ENCODE peak calls at places on chromosomes 16 and 17, in ten cellular contexts. U, M, G, A, Q, K, J, F, R and H are unnamed samples.

GRCh38 chr16:57616871-57617270 is 11.6 kb upstream of the ADGRG1 start:
- DNase-seq in U (no peak), J (no peak), G (peak), Q (peak), F (no peak), M (peak), K (no peak), A (no peak), R (no peak), H (no peak)

GRCh38 chr16:48044117-48044516 is 111.7 kb downstream of the ABCC12 start:
- DNase-seq in J (no peak), G (no peak), M (no peak), F (no peak), Q (no peak), U (no peak), A (no peak), R (no peak), K (no peak), H (no peak)

GRCh38 chr17:67629963-67630320 is 87.8 kb upstream of the NOL11 start:
- DNase-seq in F (peak), U (peak), Q (no peak), J (no peak), R (peak), M (no peak), A (peak), K (peak), G (no peak), H (peak)

GRCh38 chr16:66891360-66891759 is 11.0 kb downstream of the PDP2 start:
- DNase-seq in K (no peak), M (no peak), F (no peak), R (no peak), U (no peak), A (no peak), J (no peak), G (no peak), Q (no peak), H (no peak)

GRCh38 chr16:25014500-25015147 is 545 bp downstream of the ARHGAP17 start:
- DNase-seq in G (peak), F (peak), R (peak), U (peak), K (peak), A (no peak), J (peak), M (peak), Q (peak), H (no peak)

GRCh38 chr16:53142823-53143568 is 88.2 kb downstream of the CHD9 start:
- DNase-seq in R (peak), M (no peak), F (no peak), A (peak), Q (no peak), J (no peak), G (no peak), U (no peak), K (no peak), H (peak)

GRCh38 chr17:15414502-15415348 is 52.7 kb downstream of the CDRT4 start:
- DNase-seq in A (no peak), R (no peak), Q (peak), M (no peak), G (peak), U (no peak), K (no peak), F (no peak), J (peak), H (no peak)

GRCh38 chr17:46264456-46265198 is 30.3 kb upstream of the LRRC37A start:
- DNase-seq in Q (no peak), R (peak), A (peak), G (no peak), K (no peak), J (no peak), U (peak), F (no peak), M (peak), H (peak)

GRCh38 chr16:72948238-72948559 is 99.7 kb downstream of the ZFHX3 start:
- DNase-seq in J (no peak), G (no peak), M (no peak), U (no peak), A (no peak), K (no peak), F (no peak), Q (no peak), R (no peak), H (no peak)

GRCh38 chr17:28426081-28426519 is 20.1 kb upstream of the SLC46A1 start:
- DNase-seq in F (no peak), K (no peak), M (no peak), G (peak), J (no peak), R (no peak), A (no peak), Q (no peak), U (no peak), H (no peak)

GRCh38 chr16:66081967-66082366 is 284.5 kb upstream of the CDH5 start:
- DNase-seq in F (no peak), J (no peak), U (peak), K (no peak), G (peak), R (peak), A (peak), Q (no peak), M (no peak), H (peak)

GRCh38 chr17:37740861-37741260 is 4.0 kb downstream of the HNF1B start:
- DNase-seq in U (no peak), F (no peak), Q (no peak), A (no peak), M (no peak), G (no peak), K (no peak), J (no peak), R (no peak), H (no peak)

GRCh38 chr16:17369441-17369951 is 101.3 kb downstream of the XYLT1 start:
- DNase-seq in Q (peak), R (no peak), K (no peak), G (peak), J (peak), M (peak), F (peak), A (no peak), U (no peak), H (no peak)

GRCh38 chr16:72934661-72935403 is 113.1 kb downstream of the ZFHX3 start:
- DNase-seq in M (peak), K (no peak), U (peak), J (no peak), Q (no peak), G (no peak), F (no peak), R (peak), A (no peak), H (no peak)

GRCh38 chr16:74695450-74696422 is 4.9 kb downstream of the MLKL start:
- DNase-seq in M (peak), U (peak), A (peak), Q (peak), F (peak), R (peak), J (peak), G (peak), K (peak), H (peak)

GRCh38 chr17:47310186-47310733 is 13.5 kb upstream of the EFCAB13 start:
- DNase-seq in M (no peak), F (no peak), J (no peak), A (no peak), Q (no peak), K (no peak), R (no peak), U (no peak), G (no peak), H (no peak)

GRCh38 chr16:26717826-26718225 is 348.9 kb upstream of the C16orf82 start:
- DNase-seq in U (no peak), K (peak), J (no peak), R (no peak), G (no peak), Q (no peak), M (no peak), A (no peak), F (peak), H (no peak)

GRCh38 chr17:48981927-48982539 is 13.6 kb upstream of the GIP start:
- DNase-seq in K (no peak), J (no peak), A (no peak), G (peak), U (no peak), M (no peak), Q (no peak), F (no peak), R (no peak), H (no peak)

GRCh38 chr17:8628609-8629169 is 1.8 kb downstream of the MYH10 start:
- DNase-seq in A (no peak), J (no peak), F (no peak), G (no peak), M (no peak), K (peak), U (peak), Q (no peak), R (no peak), H (no peak)

GRCh38 chr16:79042886-79043285 is 557.7 kb downstream of the MAF start:
- DNase-seq in J (no peak), F (no peak), R (no peak), Q (no peak), U (no peak), A (no peak), M (no peak), K (no peak), G (no peak), H (no peak)

GRCh38 chr17:60439501-60439900 is 17.2 kb downstream of the CHCT1 start:
- DNase-seq in J (no peak), K (no peak), U (peak), G (no peak), Q (no peak), M (no peak), F (no peak), R (peak), A (peak), H (peak)

GRCh38 chr17:38867179-38867994 is 2.5 kb upstream of the LASP1 start:
- DNase-seq in U (peak), G (peak), R (peak), M (no peak), J (peak), F (peak), A (peak), Q (no peak), K (peak), H (peak)

GRCh38 chr17:6546069-6546718 is 10.2 kb downstream of the PITPNM3 start:
- DNase-seq in F (no peak), R (peak), G (no peak), Q (no peak), K (no peak), U (peak), M (peak), A (no peak), J (peak), H (no peak)